ENCODE peak calls at places on chromosomes 2 and 18, in six cellular contexts. S is HT-29; P is activated naive CD8-positive, alpha-beta T cell treated with anti-CD3 and anti-CD28 coated beads for 36 hours; U is NCI-H2227 treated with DMSO at 0.1 percent for 48 hours; R is HL-60; Q is AG09319. A is an unnamed sample.

GRCh38 chr2:70922591-70923234 is 13.0 kb upstream of the ATP6V1B1 start:
- DNase-seq in R (no peak), Q (no peak), U (no peak), S (no peak), P (no peak), A (no peak)

GRCh38 chr2:97755491-97755890 is 42.1 kb downstream of the ZAP70 start:
- DNase-seq in P (no peak), Q (no peak), U (no peak), R (no peak), S (no peak), A (no peak)

GRCh38 chr18:75223687-75224347 is 13.2 kb downstream of the TSHZ1 start:
- DNase-seq in U (peak), S (no peak), P (no peak), Q (no peak), R (peak), A (no peak)

GRCh38 chr2:96556441-96557330 is 20.1 kb downstream of the ARID5A start:
- DNase-seq in R (peak), S (peak), P (peak), U (no peak), Q (no peak), A (no peak)

GRCh38 chr2:219017166-219017931 is 24.0 kb downstream of the CFAP65 start:
- DNase-seq in S (no peak), P (no peak), U (no peak), R (no peak), Q (no peak), A (no peak)

GRCh38 chr2:176118606-176119370 is 2.2 kb downstream of the HOXD10 start:
- DNase-seq in U (no peak), S (no peak), R (no peak), Q (no peak), P (no peak), A (peak)

GRCh38 chr2:192030289-192030688 is 164.4 kb downstream of the TMEFF2 start:
- DNase-seq in U (no peak), R (no peak), Q (no peak), P (no peak), S (no peak), A (no peak)

GRCh38 chr2:223970343-223971128 is 13.3 kb downstream of the MRPL44 start:
- DNase-seq in Q (peak), P (peak), S (peak), U (peak), R (peak), A (peak)

GRCh38 chr18:394997-395383 is 105.5 kb downstream of the COLEC12 start:
- DNase-seq in U (peak), S (no peak), P (no peak), Q (peak), R (no peak), A (no peak)

GRCh38 chr2:237546040-237546875 is 20.1 kb upstream of the PRLH start:
- DNase-seq in P (no peak), R (no peak), S (no peak), U (no peak), Q (no peak), A (no peak)

GRCh38 chr2:67217398-67217797 is 179.7 kb upstream of the ETAA1 start:
- DNase-seq in S (no peak), P (no peak), U (no peak), Q (no peak), R (no peak), A (no peak)

GRCh38 chr2:27956895-27957294 is 66.4 kb downstream of the BABAM2 start:
- DNase-seq in Q (no peak), P (no peak), U (no peak), R (peak), S (no peak), A (no peak)

GRCh38 chr2:62216616-62217015 is 20.7 kb downstream of the B3GNT2 start:
- DNase-seq in P (no peak), S (no peak), R (no peak), Q (peak), U (no peak), A (no peak)

GRCh38 chr2:106288873-106289272 is 94.8 kb upstream of the UXS1 start:
- DNase-seq in S (no peak), U (no peak), P (no peak), Q (no peak), R (no peak), A (no peak)

GRCh38 chr2:217621391-217621801 is 381.4 kb downstream of the TNS1 start:
- DNase-seq in U (no peak), Q (no peak), S (no peak), R (no peak), P (no peak), A (no peak)

GRCh38 chr2:88053301-88053700 is 2.3 kb downstream of the KRCC1 start:
- DNase-seq in U (no peak), R (peak), S (no peak), P (no peak), Q (peak), A (no peak)

GRCh38 chr2:207252416-207252815 is 86.7 kb upstream of the KLF7 start:
- DNase-seq in U (no peak), Q (no peak), P (no peak), R (no peak), S (no peak), A (no peak)

GRCh38 chr18:1604751-1605150 is 700.1 kb downstream of the ADCYAP1 start:
- DNase-seq in U (no peak), Q (no peak), R (no peak), S (no peak), P (no peak), A (no peak)

GRCh38 chr2:158060862-158061435 is 40.7 kb upstream of the UPP2 start:
- DNase-seq in S (no peak), Q (peak), U (no peak), R (no peak), P (no peak), A (no peak)

GRCh38 chr2:70482401-70482800 is 71.2 kb downstream of the TGFA start:
- DNase-seq in P (no peak), U (no peak), R (no peak), S (no peak), Q (no peak), A (no peak)

GRCh38 chr2:3297523-3297922 is 80.1 kb downstream of the EIPR1 start:
- DNase-seq in U (no peak), S (no peak), R (no peak), P (no peak), Q (no peak), A (no peak)

GRCh38 chr18:79476031-79476917 is 80.5 kb downstream of the NFATC1 start:
- DNase-seq in Q (no peak), P (no peak), R (no peak), U (no peak), S (no peak), A (no peak)

GRCh38 chr2:233643128-233643527 is 6.9 kb downstream of the UGT1A10 start:
- DNase-seq in R (peak), P (no peak), S (peak), U (no peak), Q (no peak), A (no peak)

GRCh38 chr2:170339753-170340692 is 162.1 kb downstream of the MYO3B start:
- DNase-seq in S (no peak), P (no peak), Q (no peak), U (no peak), R (no peak), A (no peak)

GRCh38 chr2:238942080-238942761 is 94.3 kb downstream of the TWIST2 start:
- DNase-seq in P (no peak), Q (no peak), R (no peak), S (no peak), U (no peak), A (no peak)

GRCh38 chr2:10659898-10660568 is 29.7 kb downstream of the NOL10 start:
- DNase-seq in S (peak), U (no peak), R (peak), Q (peak), P (no peak), A (no peak)

GRCh38 chr2:100891911-100892642 is 72.1 kb downstream of the NPAS2 start:
- DNase-seq in S (no peak), U (no peak), R (no peak), P (no peak), Q (no peak), A (no peak)

GRCh38 chr2:75199428-75200011 is at the start of gene TACR1:
- DNase-seq in Q (peak), U (peak), S (no peak), P (peak), R (peak), A (peak)

GRCh38 chr2:96091711-96092579 is 24.4 kb downstream of the ADRA2B start:
- DNase-seq in U (no peak), R (no peak), Q (no peak), S (peak), P (no peak), A (peak)

GRCh38 chr2:72924353-72925240 is 7.3 kb downstream of the EMX1 start:
- DNase-seq in U (peak), R (peak), P (peak), Q (no peak), S (no peak), A (no peak)

GRCh38 chr2:191845248-191845715 is 1.6 kb downstream of the CAVIN2 start:
- DNase-seq in P (no peak), R (no peak), U (no peak), Q (no peak), S (no peak), A (no peak)

GRCh38 chr2:3641181-3641580 is 16.8 kb upstream of the ALLC start:
- DNase-seq in P (no peak), U (no peak), Q (no peak), R (no peak), S (no peak), A (no peak)

GRCh38 chr18:6795307-6795706 is 65.8 kb downstream of the ARHGAP28 start:
- DNase-seq in U (no peak), S (no peak), Q (no peak), R (no peak), P (no peak), A (no peak)

GRCh38 chr2:17851731-17852585 is 26.5 kb upstream of the KCNS3 start:
- DNase-seq in R (peak), Q (peak), S (peak), P (peak), U (peak), A (peak)

GRCh38 chr18:36450264-36450663 is 152.8 kb downstream of the FHOD3 start:
- DNase-seq in R (no peak), P (no peak), Q (no peak), S (no peak), U (no peak), A (no peak)

GRCh38 chr2:29072251-29072650 is 2.1 kb downstream of the PCARE start:
- DNase-seq in U (no peak), S (no peak), R (no peak), Q (no peak), P (no peak), A (no peak)

GRCh38 chr2:237912271-237913192 is 53.1 kb downstream of the RAMP1 start:
- DNase-seq in U (no peak), R (no peak), P (no peak), Q (no peak), S (no peak), A (no peak)

GRCh38 chr2:203897544-203897943 is 30.0 kb downstream of the CTLA4 start:
- DNase-seq in R (no peak), S (no peak), P (no peak), U (no peak), Q (no peak), A (no peak)

GRCh38 chr18:58495202-58495601 is 133.7 kb downstream of the ALPK2 start:
- DNase-seq in S (no peak), U (no peak), R (no peak), Q (no peak), P (no peak), A (no peak)